ENCODE peak calls at places on chromosomes 12 and 14, in eight cellular contexts. One of them, this sample, is unnamed.

GRCh38 chr12:119714614-119715267 is 46.8 kb downstream of the PRKAB1 start:
- DNase-seq in gastrocnemius medialis: no peak
- DNase-seq in astrocyte of the spinal cord: no peak
- DNase-seq in GM20000: no peak
- DNase-seq in tibial artery: no peak
- DNase-seq in PC-3: no peak
- DNase-seq in dorsolateral prefrontal cortex: no peak
- DNase-seq in lung: no peak
- DNase-seq in this sample: no peak

GRCh38 chr12:89230376-89231101 is 121.8 kb downstream of the DUSP6 start:
- DNase-seq in dorsolateral prefrontal cortex: no peak
- DNase-seq in tibial artery: no peak
- DNase-seq in GM20000: no peak
- DNase-seq in gastrocnemius medialis: no peak
- DNase-seq in astrocyte of the spinal cord: no peak
- DNase-seq in lung: no peak
- DNase-seq in PC-3: no peak
- DNase-seq in this sample: no peak

GRCh38 chr14:104451474-104451873 is 128.1 kb upstream of the C14orf180 start:
- DNase-seq in PC-3: no peak
- DNase-seq in lung: peak
- DNase-seq in dorsolateral prefrontal cortex: peak
- DNase-seq in GM20000: no peak
- DNase-seq in gastrocnemius medialis: no peak
- DNase-seq in astrocyte of the spinal cord: no peak
- DNase-seq in tibial artery: peak
- DNase-seq in this sample: no peak

GRCh38 chr14:54837508-54838149 is 65.0 kb downstream of the GCH1 start:
- DNase-seq in dorsolateral prefrontal cortex: no peak
- DNase-seq in gastrocnemius medialis: no peak
- DNase-seq in GM20000: no peak
- DNase-seq in tibial artery: no peak
- DNase-seq in lung: no peak
- DNase-seq in astrocyte of the spinal cord: no peak
- DNase-seq in PC-3: no peak
- DNase-seq in this sample: no peak

GRCh38 chr14:104856869-104857860 is 7.9 kb upstream of the CEP170B start:
- DNase-seq in GM20000: no peak
- DNase-seq in PC-3: no peak
- DNase-seq in gastrocnemius medialis: no peak
- DNase-seq in astrocyte of the spinal cord: no peak
- DNase-seq in dorsolateral prefrontal cortex: no peak
- DNase-seq in lung: no peak
- DNase-seq in tibial artery: peak
- DNase-seq in this sample: no peak

GRCh38 chr12:24133385-24133784 is 183.9 kb upstream of the SOX5 start:
- DNase-seq in lung: no peak
- DNase-seq in tibial artery: no peak
- DNase-seq in dorsolateral prefrontal cortex: no peak
- DNase-seq in PC-3: no peak
- DNase-seq in astrocyte of the spinal cord: no peak
- DNase-seq in gastrocnemius medialis: no peak
- DNase-seq in GM20000: no peak
- DNase-seq in this sample: no peak

GRCh38 chr12:57844725-57845477 is 1.6 kb downstream of the CTDSP2 start:
- DNase-seq in lung: peak
- DNase-seq in tibial artery: peak
- DNase-seq in dorsolateral prefrontal cortex: no peak
- DNase-seq in astrocyte of the spinal cord: peak
- DNase-seq in GM20000: peak
- DNase-seq in gastrocnemius medialis: peak
- DNase-seq in PC-3: peak
- DNase-seq in this sample: peak

GRCh38 chr14:81390706-81391105 is 9.4 kb downstream of the STON2 start:
- DNase-seq in dorsolateral prefrontal cortex: no peak
- DNase-seq in gastrocnemius medialis: no peak
- DNase-seq in lung: no peak
- DNase-seq in PC-3: no peak
- DNase-seq in astrocyte of the spinal cord: no peak
- DNase-seq in tibial artery: no peak
- DNase-seq in GM20000: no peak
- DNase-seq in this sample: no peak

GRCh38 chr12:27261866-27262265 is 17.8 kb downstream of the STK38L start:
- DNase-seq in GM20000: no peak
- DNase-seq in astrocyte of the spinal cord: peak
- DNase-seq in gastrocnemius medialis: no peak
- DNase-seq in PC-3: peak
- DNase-seq in lung: no peak
- DNase-seq in dorsolateral prefrontal cortex: no peak
- DNase-seq in tibial artery: no peak
- DNase-seq in this sample: no peak

GRCh38 chr12:113040722-113041168 is 15.8 kb upstream of the DTX1 start:
- DNase-seq in lung: peak
- DNase-seq in astrocyte of the spinal cord: peak
- DNase-seq in PC-3: peak
- DNase-seq in GM20000: no peak
- DNase-seq in tibial artery: peak
- DNase-seq in dorsolateral prefrontal cortex: no peak
- DNase-seq in gastrocnemius medialis: peak
- DNase-seq in this sample: no peak

GRCh38 chr14:81765654-81766275 is 232.1 kb upstream of the SEL1L start:
- DNase-seq in astrocyte of the spinal cord: no peak
- DNase-seq in GM20000: no peak
- DNase-seq in lung: no peak
- DNase-seq in gastrocnemius medialis: no peak
- DNase-seq in tibial artery: no peak
- DNase-seq in dorsolateral prefrontal cortex: no peak
- DNase-seq in PC-3: no peak
- DNase-seq in this sample: no peak

GRCh38 chr14:57071639-57072038 is 197.1 kb downstream of the EXOC5 start:
- DNase-seq in tibial artery: no peak
- DNase-seq in gastrocnemius medialis: no peak
- DNase-seq in PC-3: no peak
- DNase-seq in GM20000: no peak
- DNase-seq in astrocyte of the spinal cord: no peak
- DNase-seq in lung: no peak
- DNase-seq in dorsolateral prefrontal cortex: no peak
- DNase-seq in this sample: no peak

GRCh38 chr12:3267690-3268089 is 190.5 kb downstream of the TSPAN9 start:
- DNase-seq in lung: no peak
- DNase-seq in tibial artery: no peak
- DNase-seq in PC-3: no peak
- DNase-seq in GM20000: no peak
- DNase-seq in dorsolateral prefrontal cortex: no peak
- DNase-seq in astrocyte of the spinal cord: no peak
- DNase-seq in gastrocnemius medialis: no peak
- DNase-seq in this sample: no peak

GRCh38 chr12:111035578-111036301 is 115.4 kb upstream of the MYL2 start:
- DNase-seq in gastrocnemius medialis: no peak
- DNase-seq in tibial artery: no peak
- DNase-seq in astrocyte of the spinal cord: no peak
- DNase-seq in PC-3: no peak
- DNase-seq in lung: no peak
- DNase-seq in dorsolateral prefrontal cortex: no peak
- DNase-seq in GM20000: no peak
- DNase-seq in this sample: no peak

GRCh38 chr12:105861232-105861631 is 277.5 kb downstream of the NUAK1 start:
- DNase-seq in PC-3: no peak
- DNase-seq in dorsolateral prefrontal cortex: no peak
- DNase-seq in astrocyte of the spinal cord: no peak
- DNase-seq in GM20000: no peak
- DNase-seq in gastrocnemius medialis: no peak
- DNase-seq in lung: no peak
- DNase-seq in tibial artery: no peak
- DNase-seq in this sample: no peak

GRCh38 chr14:90760591-90761316 is 55.5 kb downstream of the TTC7B start:
- DNase-seq in dorsolateral prefrontal cortex: no peak
- DNase-seq in lung: no peak
- DNase-seq in GM20000: peak
- DNase-seq in gastrocnemius medialis: no peak
- DNase-seq in PC-3: peak
- DNase-seq in astrocyte of the spinal cord: peak
- DNase-seq in tibial artery: no peak
- DNase-seq in this sample: no peak

GRCh38 chr12:111313833-111314259 is 55.0 kb downstream of the PHETA1 start:
- DNase-seq in tibial artery: peak
- DNase-seq in GM20000: peak
- DNase-seq in lung: peak
- DNase-seq in gastrocnemius medialis: peak
- DNase-seq in dorsolateral prefrontal cortex: peak
- DNase-seq in PC-3: peak
- DNase-seq in astrocyte of the spinal cord: peak
- DNase-seq in this sample: peak

GRCh38 chr12:2856051-2856450 is 788 bp downstream of the TEX52 start:
- DNase-seq in lung: no peak
- DNase-seq in GM20000: no peak
- DNase-seq in dorsolateral prefrontal cortex: no peak
- DNase-seq in tibial artery: no peak
- DNase-seq in PC-3: peak
- DNase-seq in astrocyte of the spinal cord: no peak
- DNase-seq in gastrocnemius medialis: no peak
- DNase-seq in this sample: no peak

GRCh38 chr14:55160989-55161388 is 30.4 kb downstream of the DLGAP5 start:
- DNase-seq in gastrocnemius medialis: no peak
- DNase-seq in astrocyte of the spinal cord: peak
- DNase-seq in GM20000: peak
- DNase-seq in dorsolateral prefrontal cortex: no peak
- DNase-seq in tibial artery: no peak
- DNase-seq in lung: no peak
- DNase-seq in PC-3: peak
- DNase-seq in this sample: peak

GRCh38 chr14:99792551-99793212 is 531 bp upstream of the EML1 start:
- DNase-seq in astrocyte of the spinal cord: peak
- DNase-seq in PC-3: no peak
- DNase-seq in GM20000: no peak
- DNase-seq in lung: no peak
- DNase-seq in gastrocnemius medialis: no peak
- DNase-seq in tibial artery: peak
- DNase-seq in dorsolateral prefrontal cortex: peak
- DNase-seq in this sample: no peak

GRCh38 chr14:23512156-23512555 is 39.4 kb downstream of the ZFHX2 start:
- DNase-seq in astrocyte of the spinal cord: no peak
- DNase-seq in dorsolateral prefrontal cortex: no peak
- DNase-seq in lung: no peak
- DNase-seq in GM20000: peak
- DNase-seq in gastrocnemius medialis: no peak
- DNase-seq in PC-3: no peak
- DNase-seq in tibial artery: no peak
- DNase-seq in this sample: no peak

GRCh38 chr12:59678759-59679411 is 83.1 kb downstream of the SLC16A7 start:
- DNase-seq in lung: no peak
- DNase-seq in tibial artery: no peak
- DNase-seq in PC-3: no peak
- DNase-seq in gastrocnemius medialis: no peak
- DNase-seq in dorsolateral prefrontal cortex: no peak
- DNase-seq in GM20000: no peak
- DNase-seq in astrocyte of the spinal cord: no peak
- DNase-seq in this sample: no peak

GRCh38 chr12:115257791-115258190 is 573.8 kb upstream of the TBX3 start:
- DNase-seq in PC-3: peak
- DNase-seq in GM20000: no peak
- DNase-seq in dorsolateral prefrontal cortex: no peak
- DNase-seq in tibial artery: no peak
- DNase-seq in astrocyte of the spinal cord: no peak
- DNase-seq in lung: no peak
- DNase-seq in gastrocnemius medialis: no peak
- DNase-seq in this sample: no peak

GRCh38 chr12:95802482-95803264 is 12.1 kb upstream of the NTN4 start:
- DNase-seq in lung: no peak
- DNase-seq in PC-3: peak
- DNase-seq in GM20000: no peak
- DNase-seq in astrocyte of the spinal cord: peak
- DNase-seq in gastrocnemius medialis: no peak
- DNase-seq in tibial artery: no peak
- DNase-seq in dorsolateral prefrontal cortex: no peak
- DNase-seq in this sample: no peak

GRCh38 chr14:72726444-72726843 is 167.5 kb downstream of the DPF3 start:
- DNase-seq in tibial artery: no peak
- DNase-seq in lung: no peak
- DNase-seq in GM20000: no peak
- DNase-seq in dorsolateral prefrontal cortex: no peak
- DNase-seq in astrocyte of the spinal cord: no peak
- DNase-seq in gastrocnemius medialis: no peak
- DNase-seq in PC-3: no peak
- DNase-seq in this sample: no peak

DNA sequence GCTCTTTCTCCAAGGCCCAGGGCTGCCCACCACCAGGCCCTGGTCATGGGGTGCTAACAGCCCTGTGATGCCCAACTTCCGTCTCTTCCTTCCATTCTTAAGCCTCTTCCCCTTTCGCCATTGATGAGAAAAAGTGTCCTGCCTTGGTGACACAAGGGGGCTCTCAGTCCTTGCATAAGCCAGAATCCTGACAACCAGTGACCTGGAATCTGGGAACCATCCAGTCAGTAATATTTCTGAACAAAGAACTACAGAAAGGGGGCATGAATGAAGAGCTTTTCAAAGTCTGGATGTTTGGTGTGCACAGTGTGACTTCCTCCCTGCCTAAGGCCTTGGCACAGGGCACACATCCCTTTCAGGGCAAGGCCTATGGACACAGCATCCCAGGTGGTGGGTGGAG is 49.7 kb upstream of the GPATCH2L start:
- DNase-seq in gastrocnemius medialis: no peak
- DNase-seq in astrocyte of the spinal cord: no peak
- DNase-seq in tibial artery: no peak
- DNase-seq in dorsolateral prefrontal cortex: no peak
- DNase-seq in PC-3: no peak
- DNase-seq in lung: no peak
- DNase-seq in GM20000: no peak
- DNase-seq in this sample: no peak
- TF ChIP-seq CTCF in gastrocnemius medialis: no peak
- TF ChIP-seq CTCF in astrocyte of the spinal cord: no peak
- TF ChIP-seq CTCF in tibial artery: no peak
- TF ChIP-seq CTCF in dorsolateral prefrontal cortex: no peak
- TF ChIP-seq CTCF in PC-3: peak
- TF ChIP-seq CTCF in lung: no peak
- TF ChIP-seq CTCF in GM20000: no peak
- TF ChIP-seq CTCF in this sample: no peak

GRCh38 chr12:116780942-116781341 is 42.8 kb downstream of the RNFT2 start:
- DNase-seq in lung: no peak
- DNase-seq in dorsolateral prefrontal cortex: no peak
- DNase-seq in astrocyte of the spinal cord: no peak
- DNase-seq in GM20000: no peak
- DNase-seq in gastrocnemius medialis: no peak
- DNase-seq in tibial artery: no peak
- DNase-seq in PC-3: no peak
- DNase-seq in this sample: no peak
- TF ChIP-seq CTCF in lung: no peak
- TF ChIP-seq CTCF in dorsolateral prefrontal cortex: no peak
- TF ChIP-seq CTCF in astrocyte of the spinal cord: no peak
- TF ChIP-seq CTCF in GM20000: no peak
- TF ChIP-seq CTCF in gastrocnemius medialis: no peak
- TF ChIP-seq CTCF in tibial artery: no peak
- TF ChIP-seq CTCF in PC-3: no peak
- TF ChIP-seq CTCF in this sample: no peak

GRCh38 chr14:95683793-95684192 is 2.4 kb upstream of the TCL1B start:
- DNase-seq in lung: no peak
- DNase-seq in gastrocnemius medialis: no peak
- DNase-seq in astrocyte of the spinal cord: no peak
- DNase-seq in dorsolateral prefrontal cortex: no peak
- DNase-seq in tibial artery: no peak
- DNase-seq in PC-3: peak
- DNase-seq in GM20000: peak
- DNase-seq in this sample: peak
- TF ChIP-seq CTCF in lung: no peak
- TF ChIP-seq CTCF in gastrocnemius medialis: no peak
- TF ChIP-seq CTCF in astrocyte of the spinal cord: no peak
- TF ChIP-seq CTCF in dorsolateral prefrontal cortex: no peak
- TF ChIP-seq CTCF in tibial artery: peak
- TF ChIP-seq CTCF in PC-3: peak
- TF ChIP-seq CTCF in GM20000: peak
- TF ChIP-seq CTCF in this sample: peak

GRCh38 chr14:52146504-52146903 is 77.6 kb upstream of the NID2 start:
- DNase-seq in tibial artery: no peak
- DNase-seq in astrocyte of the spinal cord: no peak
- DNase-seq in PC-3: peak
- DNase-seq in gastrocnemius medialis: no peak
- DNase-seq in dorsolateral prefrontal cortex: no peak
- DNase-seq in GM20000: no peak
- DNase-seq in lung: no peak
- DNase-seq in this sample: no peak
- TF ChIP-seq CTCF in tibial artery: no peak
- TF ChIP-seq CTCF in astrocyte of the spinal cord: peak
- TF ChIP-seq CTCF in PC-3: peak
- TF ChIP-seq CTCF in gastrocnemius medialis: no peak
- TF ChIP-seq CTCF in dorsolateral prefrontal cortex: no peak
- TF ChIP-seq CTCF in GM20000: no peak
- TF ChIP-seq CTCF in lung: no peak
- TF ChIP-seq CTCF in this sample: no peak